ENCODE peak calls at places on chromosomes 16 and 17, in ten cellular contexts. M is PC-3, B is endothelial cell, L is cardiac fibroblast, Q is AG10803, I is tibial nerve, A is GM06990, V is foreskin fibroblast, E is brain microvascular endothelial cell, T is mesothelial cell of epicardium. U is an unnamed sample.

GRCh38 chr16:57167951-57168350 is 17.9 kb downstream of the PSME3IP1 start:
- DNase-seq in M (peak), B (no peak), L (peak), Q (peak), I (no peak), A (no peak), V (peak), E (peak), T (no peak), U (peak)

GRCh38 chr16:30659507-30660423 is 1.5 kb downstream of the FBRS start:
- DNase-seq in M (no peak), B (no peak), L (peak), Q (peak), I (no peak), A (peak), V (peak), E (no peak), T (peak), U (no peak)

GRCh38 chr16:11665071-11665491 is 3.2 kb upstream of the SNN start:
- DNase-seq in M (no peak), B (no peak), L (no peak), Q (no peak), I (no peak), A (peak), V (no peak), E (no peak), T (no peak), U (no peak)

GRCh38 chr17:70110443-70110880 is 35.4 kb downstream of the KCNJ16 start:
- DNase-seq in M (no peak), B (no peak), L (peak), Q (peak), I (no peak), A (no peak), V (peak), E (peak), T (no peak), U (peak)

GRCh38 chr17:63772801-63773271 is 561 bp downstream of the CCDC47 start:
- DNase-seq in M (peak), B (no peak), L (peak), Q (peak), I (no peak), A (no peak), V (no peak), E (no peak), T (no peak), U (peak)

GRCh38 chr17:30547778-30548177 is 70.6 kb downstream of the GOSR1 start:
- DNase-seq in M (no peak), B (no peak), L (no peak), Q (no peak), I (no peak), A (no peak), V (no peak), E (no peak), T (no peak), U (no peak)

GRCh38 chr17:57622886-57623433 is 122.1 kb downstream of the CCDC182 start:
- DNase-seq in M (peak), B (peak), L (peak), Q (peak), I (no peak), A (peak), V (peak), E (peak), T (no peak), U (peak)

GRCh38 chr17:76262732-76263344 is 2.3 kb upstream of the UBALD2 start:
- DNase-seq in M (peak), B (no peak), L (no peak), Q (no peak), I (no peak), A (peak), V (no peak), E (no peak), T (no peak), U (no peak)

GRCh38 chr16:82082543-82083244 is 47.6 kb downstream of the HSD17B2 start:
- DNase-seq in M (peak), B (no peak), L (no peak), Q (peak), I (no peak), A (peak), V (peak), E (peak), T (no peak), U (peak)

DNA sequence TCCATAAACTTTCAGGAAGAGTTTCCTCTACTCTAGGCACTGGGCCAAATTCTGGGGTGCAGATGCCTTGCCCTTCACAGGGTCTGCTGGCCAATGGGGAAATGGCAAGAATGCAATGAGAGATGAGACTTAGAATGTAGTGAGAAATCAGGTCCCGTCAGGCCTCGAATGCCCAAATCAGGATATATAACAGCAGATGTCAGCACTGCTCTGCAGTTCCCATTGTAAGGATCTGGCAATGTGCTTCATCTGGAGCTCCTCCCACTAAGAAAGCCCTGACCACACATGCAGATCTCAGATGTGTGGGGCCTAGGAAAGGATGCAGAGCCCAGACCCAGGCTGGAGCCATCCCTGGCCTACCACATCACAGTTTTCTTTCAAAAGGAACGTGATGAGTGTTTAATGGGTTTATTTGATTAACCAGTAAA is 13.9 kb upstream of the LPCAT2 start:
- DNase-seq in M (peak), B (no peak), L (peak), Q (peak), I (no peak), A (no peak), V (peak), E (peak), T (peak), U (peak)
- TF ChIP-seq CTCF in M (peak), B (no peak), L (peak), Q (peak), I (peak), A (no peak), V (no peak), E (peak), T (no peak), U (peak)

GRCh38 chr16:24758986-24759385 is 29.5 kb downstream of the TNRC6A start:
- DNase-seq in M (no peak), B (no peak), L (no peak), Q (no peak), I (no peak), A (no peak), V (no peak), E (no peak), T (no peak), U (no peak)

GRCh38 chr16:24758373-24758772 is 28.9 kb downstream of the TNRC6A start:
- DNase-seq in M (no peak), B (no peak), L (no peak), Q (no peak), I (no peak), A (no peak), V (no peak), E (peak), T (no peak), U (no peak)

GRCh38 chr16:24755201-24755874 is 25.9 kb downstream of the TNRC6A start:
- DNase-seq in M (no peak), B (no peak), L (no peak), Q (no peak), I (no peak), A (no peak), V (no peak), E (no peak), T (no peak), U (no peak)

GRCh38 chr16:24753437-24753836 is 24.0 kb downstream of the TNRC6A start:
- DNase-seq in M (peak), B (no peak), L (no peak), Q (no peak), I (no peak), A (no peak), V (no peak), E (no peak), T (no peak), U (no peak)

GRCh38 chr16:24754543-24754942 is 25.1 kb downstream of the TNRC6A start:
- DNase-seq in M (no peak), B (no peak), L (no peak), Q (no peak), I (no peak), A (no peak), V (no peak), E (no peak), T (no peak), U (no peak)
- TF ChIP-seq CTCF in M (no peak), B (no peak), L (no peak), Q (no peak), I (no peak), A (no peak), V (no peak), E (no peak), T (no peak), U (no peak)

GRCh38 chr17:48326311-48326710 is 103.7 kb downstream of the SKAP1 start:
- DNase-seq in M (no peak), B (no peak), L (no peak), Q (no peak), I (no peak), A (no peak), V (no peak), E (no peak), T (no peak), U (no peak)

GRCh38 chr17:48317732-48318131 is 112.3 kb downstream of the SKAP1 start:
- DNase-seq in M (no peak), B (no peak), L (no peak), Q (no peak), I (no peak), A (no peak), V (no peak), E (no peak), T (no peak), U (no peak)

GRCh38 chr17:48322060-48322459 is 108.0 kb downstream of the SKAP1 start:
- DNase-seq in M (peak), B (no peak), L (peak), Q (peak), I (no peak), A (no peak), V (peak), E (no peak), T (no peak), U (peak)
- TF ChIP-seq CTCF in M (peak), B (no peak), L (no peak), Q (peak), I (no peak), A (no peak), V (no peak), E (peak), T (no peak), U (peak)

GRCh38 chr17:67974598-67975066 is 21.6 kb downstream of the C17orf58 start:
- DNase-seq in M (no peak), B (no peak), L (no peak), Q (no peak), I (no peak), A (no peak), V (no peak), E (no peak), T (no peak), U (no peak)

GRCh38 chr17:67974186-67974585 is 22.1 kb downstream of the C17orf58 start:
- DNase-seq in M (no peak), B (no peak), L (no peak), Q (no peak), I (no peak), A (no peak), V (no peak), E (peak), T (no peak), U (peak)

GRCh38 chr17:67970783-67971182 is 25.5 kb downstream of the C17orf58 start:
- DNase-seq in M (no peak), B (no peak), L (no peak), Q (no peak), I (no peak), A (no peak), V (no peak), E (no peak), T (no peak), U (no peak)
- TF ChIP-seq CTCF in M (no peak), B (no peak), L (no peak), Q (no peak), I (no peak), A (no peak), V (no peak), E (no peak), T (no peak), U (no peak)

GRCh38 chr17:68906638-68907037 is 48.6 kb downstream of the ABCA8 start:
- DNase-seq in M (peak), B (no peak), L (peak), Q (no peak), I (no peak), A (no peak), V (no peak), E (no peak), T (no peak), U (no peak)
- TF ChIP-seq CTCF in M (peak), B (peak), L (peak), Q (peak), I (peak), A (peak), V (peak), E (peak), T (peak), U (peak)

DNA sequence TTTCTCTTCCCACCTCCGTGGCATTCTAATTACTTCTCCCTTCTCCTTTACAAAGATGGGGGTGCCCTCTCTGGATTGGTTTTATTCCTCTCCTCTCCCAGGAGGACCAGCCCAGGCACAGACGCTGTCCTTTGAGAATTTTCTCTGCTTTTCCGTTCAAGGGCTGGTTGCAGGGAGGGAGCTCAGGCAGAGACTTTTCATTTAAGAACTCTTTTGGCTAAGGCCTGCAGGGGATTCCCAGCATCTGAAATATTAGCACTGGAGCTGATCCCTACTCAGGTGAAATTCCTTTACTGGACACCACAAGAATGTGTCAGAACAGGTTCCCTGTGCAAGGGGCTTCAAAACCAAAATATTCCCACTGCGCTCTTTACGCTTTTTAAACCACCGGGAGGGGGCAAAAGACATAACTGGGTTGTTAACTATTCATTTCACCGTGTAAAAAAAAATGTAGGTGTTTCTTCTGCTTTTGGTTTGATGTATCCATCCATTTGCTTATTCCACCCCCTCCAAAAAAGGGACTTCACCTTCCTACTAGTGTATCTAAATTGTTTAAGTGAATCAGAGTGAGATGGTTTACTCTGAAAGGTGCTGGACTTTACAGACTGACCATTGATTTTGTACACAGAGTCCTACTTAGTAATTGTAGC is 1.4 kb downstream of the NFAT5 start:
- DNase-seq in M (peak), B (peak), L (no peak), Q (no peak), I (no peak), A (peak), V (no peak), E (peak), T (peak), U (no peak)
- TF ChIP-seq CTCF in M (no peak), B (no peak), L (peak), Q (peak), I (no peak), A (peak), V (peak), E (peak), T (peak), U (peak)

GRCh38 chr17:60110586-60110985 is 31.9 kb upstream of the HEATR6 start:
- DNase-seq in M (no peak), B (no peak), L (no peak), Q (no peak), I (no peak), A (no peak), V (no peak), E (no peak), T (no peak), U (no peak)

GRCh38 chr17:60108712-60109111 is 30.0 kb upstream of the HEATR6 start:
- DNase-seq in M (no peak), B (no peak), L (no peak), Q (no peak), I (no peak), A (no peak), V (no peak), E (no peak), T (no peak), U (no peak)

GRCh38 chr17:60109161-60109560 is 30.4 kb upstream of the HEATR6 start:
- DNase-seq in M (no peak), B (no peak), L (no peak), Q (no peak), I (no peak), A (no peak), V (no peak), E (no peak), T (no peak), U (no peak)

GRCh38 chr17:60106377-60107059 is 27.8 kb upstream of the HEATR6 start:
- DNase-seq in M (peak), B (no peak), L (peak), Q (peak), I (no peak), A (no peak), V (peak), E (peak), T (no peak), U (peak)

GRCh38 chr17:60107526-60108257 is 29.0 kb upstream of the HEATR6 start:
- DNase-seq in M (peak), B (no peak), L (peak), Q (peak), I (no peak), A (no peak), V (no peak), E (no peak), T (no peak), U (peak)
- TF ChIP-seq CTCF in M (no peak), B (no peak), L (peak), Q (peak), I (no peak), A (no peak), V (peak), E (peak), T (peak), U (peak)

DNA sequence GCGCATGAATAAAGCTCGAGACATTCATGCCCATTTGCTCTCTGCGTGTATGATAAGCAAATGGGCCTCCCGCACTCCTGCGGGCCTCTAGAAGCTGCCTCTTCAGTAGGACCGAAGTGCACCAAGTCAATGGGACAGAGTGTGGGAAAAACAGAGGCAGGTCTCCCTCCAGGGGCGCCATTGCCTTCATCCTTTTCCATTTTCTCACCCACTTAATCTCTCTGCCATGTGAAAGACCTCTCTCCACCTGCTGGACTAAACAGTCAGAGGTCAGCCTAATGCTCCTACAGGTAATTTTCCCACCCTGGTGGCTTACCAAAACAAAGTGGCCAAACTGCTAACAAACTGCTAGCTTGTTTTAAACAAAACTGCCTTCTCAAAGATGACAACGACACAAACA is 210.9 kb downstream of the ZFHX3 start:
- DNase-seq in M (no peak), B (no peak), L (no peak), Q (no peak), I (no peak), A (no peak), V (no peak), E (no peak), T (no peak), U (no peak)
- TF ChIP-seq CTCF in M (peak), B (no peak), L (no peak), Q (no peak), I (no peak), A (no peak), V (no peak), E (no peak), T (no peak), U (no peak)

GRCh38 chr17:65071861-65072260 is 15.3 kb upstream of the GNA13 start:
- DNase-seq in M (peak), B (no peak), L (no peak), Q (peak), I (no peak), A (no peak), V (peak), E (no peak), T (no peak), U (no peak)

GRCh38 chr17:65064452-65065019 is 8.0 kb upstream of the GNA13 start:
- DNase-seq in M (peak), B (no peak), L (peak), Q (peak), I (no peak), A (no peak), V (no peak), E (peak), T (no peak), U (peak)

GRCh38 chr17:65062168-65062915 is 5.8 kb upstream of the GNA13 start:
- DNase-seq in M (peak), B (no peak), L (no peak), Q (no peak), I (no peak), A (no peak), V (no peak), E (no peak), T (no peak), U (no peak)

GRCh38 chr17:65070620-65071019 is 14.1 kb upstream of the GNA13 start:
- DNase-seq in M (no peak), B (no peak), L (no peak), Q (no peak), I (no peak), A (no peak), V (no peak), E (no peak), T (no peak), U (no peak)

DNA sequence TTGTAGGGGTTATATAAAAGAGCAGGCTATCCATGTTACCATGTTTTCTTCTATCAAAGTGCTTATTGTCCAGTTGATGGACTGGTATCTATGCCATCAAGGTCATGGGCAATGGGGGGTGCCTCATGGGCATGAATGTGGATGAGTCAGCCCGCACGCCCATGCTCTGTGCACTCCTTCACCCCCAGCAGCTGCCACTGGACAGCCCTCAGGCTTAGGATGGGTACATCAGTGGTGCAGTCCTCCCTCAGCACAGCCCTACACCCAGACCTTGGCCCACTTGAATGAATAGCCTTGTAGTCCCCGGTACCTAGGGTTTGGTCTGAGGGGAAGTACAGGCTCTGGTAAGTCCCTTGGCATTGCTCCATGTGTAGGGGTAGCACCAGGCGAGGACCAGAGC is 10.3 kb upstream of the GNA13 start:
- DNase-seq in M (no peak), B (no peak), L (no peak), Q (no peak), I (no peak), A (no peak), V (no peak), E (no peak), T (no peak), U (no peak)
- TF ChIP-seq CTCF in M (no peak), B (no peak), L (no peak), Q (no peak), I (no peak), A (no peak), V (no peak), E (no peak), T (no peak), U (no peak)